ENCODE peak calls at places on chromosomes 16 and 17, in seven cellular contexts. M is GM12891, A is K562, V is sigmoid colon, S is prostate gland, D is GM12892, C is esophagus muscularis mucosa. F is an unnamed sample.

GRCh38 chr17:17466511-17466910 is 10.3 kb upstream of the MED9 start:
- DNase-seq in M (no peak), A (no peak), V (no peak), S (no peak), D (no peak), C (no peak), F (no peak)

GRCh38 chr16:48318630-48319029 is 66.6 kb downstream of the SIAH1 start:
- DNase-seq in M (no peak), A (no peak), V (no peak), S (no peak), D (no peak), C (no peak), F (peak; percentile 78)

GRCh38 chr17:5365831-5366230 is 53.6 kb downstream of the NUP88 start:
- DNase-seq in M (no peak), A (no peak), V (no peak), S (no peak), D (no peak), C (no peak), F (no peak)

GRCh38 chr17:78583091-78583490 is 5.9 kb upstream of the DNAH17 start:
- DNase-seq in M (no peak), A (peak; percentile 46), V (no peak), S (no peak), D (no peak), C (no peak), F (peak; percentile 75)

GRCh38 chr16:53446090-53446489 is 11.8 kb downstream of the RBL2 start:
- DNase-seq in M (no peak), A (no peak), V (no peak), S (no peak), D (no peak), C (no peak), F (no peak)

GRCh38 chr16:56679813-56680212 is 2.5 kb upstream of the MT1X start:
- DNase-seq in M (no peak), A (no peak), V (no peak), S (no peak), D (no peak), C (no peak), F (no peak)

GRCh38 chr17:78808106-78808635 is 26.1 kb upstream of the CYTH1 start:
- DNase-seq in M (no peak), A (no peak), V (no peak), S (no peak), D (no peak), C (no peak), F (no peak)

GRCh38 chr17:71649986-71650385 is 470.8 kb upstream of the SOX9 start:
- DNase-seq in M (no peak), A (no peak), V (no peak), S (no peak), D (no peak), C (no peak), F (no peak)

GRCh38 chr17:10737786-10738185 is 8.0 kb upstream of the TMEM220 start:
- DNase-seq in M (no peak), A (no peak), V (no peak), S (no peak), D (no peak), C (no peak), F (no peak)

GRCh38 chr17:43645765-43646481 is 15.8 kb downstream of the MEOX1 start:
- DNase-seq in M (no peak), A (no peak), V (peak; percentile 88), S (no peak), D (no peak), C (no peak), F (peak; percentile 62)

GRCh38 chr17:3475155-3475808 is 515 bp upstream of the ASPA start:
- DNase-seq in M (no peak), A (no peak), V (no peak), S (no peak), D (no peak), C (no peak), F (no peak)

GRCh38 chr16:3716831-3717234 is 491 bp downstream of the TRAP1 start:
- DNase-seq in M (no peak), A (peak; percentile 58), V (no peak), S (no peak), D (no peak), C (no peak), F (peak; percentile 60)

GRCh38 chr17:16934836-16935235 is 37.1 kb downstream of the TNFRSF13B start:
- DNase-seq in M (no peak), A (no peak), V (peak; percentile 44), S (no peak), D (no peak), C (no peak), F (no peak)

GRCh38 chr17:12320286-12320685 is 299.6 kb downstream of the MAP2K4 start:
- DNase-seq in M (no peak), A (no peak), V (no peak), S (no peak), D (no peak), C (no peak), F (no peak)

GRCh38 chr16:10886739-10887269 is 9.8 kb downstream of the CIITA start:
- DNase-seq in M (no peak), A (peak; percentile 56), V (no peak), S (no peak), D (no peak), C (no peak), F (no peak)

GRCh38 chr17:40419559-40420331 is 2.0 kb upstream of the TOP2A start:
- DNase-seq in M (no peak), A (no peak), V (no peak), S (no peak), D (no peak), C (no peak), F (no peak)

GRCh38 chr16:23948949-23949392 is 113.2 kb downstream of the PRKCB start:
- DNase-seq in M (no peak), A (peak; percentile 44), V (no peak), S (no peak), D (no peak), C (no peak), F (no peak)

GRCh38 chr16:56558024-56558747 is 6.7 kb upstream of the MT4 start:
- DNase-seq in M (no peak), A (no peak), V (no peak), S (no peak), D (no peak), C (no peak), F (no peak)

GRCh38 chr17:19023209-19023999 is 18.8 kb upstream of the FAM83G start:
- DNase-seq in M (no peak), A (peak; percentile 53), V (no peak), S (no peak), D (no peak), C (no peak), F (no peak)

GRCh38 chr16:31201511-31202401 is 804 bp downstream of the PYCARD start:
- DNase-seq in M (peak; percentile 73), A (peak; percentile 68), V (no peak), S (no peak), D (peak; percentile 72), C (no peak), F (peak; percentile 79)
- TF ChIP-seq POLR2AphosphoS5 in M (peak; percentile 60), A (no peak), V (no peak), S (no peak), D (no peak), C (peak; percentile 15), F (peak; percentile 33)

GRCh38 chr16:70160388-70160787 is 13.2 kb upstream of the CLEC18C start:
- DNase-seq in M (no peak), A (no peak), V (no peak), S (peak; percentile 3), D (no peak), C (peak; percentile 92), F (no peak)
- TF ChIP-seq POLR2AphosphoS5 in M (no peak), A (no peak), V (no peak), S (no peak), D (no peak), C (no peak), F (no peak)

GRCh38 chr17:48202945-48203344 is 95.4 kb downstream of the SNX11 start:
- DNase-seq in M (no peak), A (no peak), V (no peak), S (no peak), D (no peak), C (no peak), F (no peak)

GRCh38 chr17:48195910-48196309 is 88.3 kb downstream of the SNX11 start:
- DNase-seq in M (no peak), A (no peak), V (no peak), S (no peak), D (no peak), C (no peak), F (no peak)

GRCh38 chr17:48194097-48194550 is 86.6 kb downstream of the SNX11 start:
- DNase-seq in M (no peak), A (no peak), V (no peak), S (no peak), D (no peak), C (no peak), F (no peak)

DNA sequence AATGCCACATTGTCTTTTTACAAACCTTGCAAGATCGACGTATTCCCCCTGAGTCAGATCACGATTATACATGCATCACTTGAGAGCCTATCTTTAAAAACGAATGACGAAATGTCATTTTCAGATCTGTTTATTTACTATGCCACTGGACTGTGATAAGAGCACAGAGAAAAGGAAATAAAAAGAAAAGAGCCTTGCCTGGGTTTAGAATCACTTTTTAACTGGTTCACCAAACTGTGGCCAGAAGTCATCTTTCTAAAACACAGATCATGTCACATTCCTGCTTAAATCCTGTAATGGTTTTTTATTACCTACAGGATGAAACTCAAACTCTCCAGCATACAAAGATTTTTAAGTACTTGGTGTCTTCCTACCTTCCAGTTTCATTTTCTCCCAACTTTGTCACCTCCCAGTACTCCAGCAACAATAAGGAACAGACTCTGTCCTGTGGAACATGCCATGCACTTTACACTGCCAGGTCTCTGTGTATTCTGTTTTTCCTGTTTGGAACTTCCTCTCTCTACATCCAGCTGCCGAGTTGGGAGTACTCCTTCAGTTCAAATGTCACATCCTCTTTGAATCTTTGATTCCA is 91.5 kb downstream of the SNX11 start:
- DNase-seq in M (no peak), A (no peak), V (no peak), S (peak; percentile 6), D (no peak), C (no peak), F (no peak)
- TF ChIP-seq POLR2AphosphoS5 in M (no peak), A (no peak), V (no peak), S (peak; percentile 64), D (no peak), C (no peak), F (no peak)

GRCh38 chr17:33210240-33210639 is 82.9 kb downstream of the ASIC2 start:
- DNase-seq in M (no peak), A (no peak), V (no peak), S (no peak), D (no peak), C (no peak), F (no peak)

GRCh38 chr17:33204701-33205100 is 88.4 kb downstream of the ASIC2 start:
- DNase-seq in M (no peak), A (no peak), V (no peak), S (no peak), D (no peak), C (no peak), F (no peak)

GRCh38 chr17:33205552-33205951 is 87.5 kb downstream of the ASIC2 start:
- DNase-seq in M (no peak), A (no peak), V (no peak), S (no peak), D (no peak), C (no peak), F (no peak)

GRCh38 chr17:33209671-33210070 is 83.4 kb downstream of the ASIC2 start:
- DNase-seq in M (no peak), A (no peak), V (no peak), S (no peak), D (no peak), C (no peak), F (no peak)

DNA sequence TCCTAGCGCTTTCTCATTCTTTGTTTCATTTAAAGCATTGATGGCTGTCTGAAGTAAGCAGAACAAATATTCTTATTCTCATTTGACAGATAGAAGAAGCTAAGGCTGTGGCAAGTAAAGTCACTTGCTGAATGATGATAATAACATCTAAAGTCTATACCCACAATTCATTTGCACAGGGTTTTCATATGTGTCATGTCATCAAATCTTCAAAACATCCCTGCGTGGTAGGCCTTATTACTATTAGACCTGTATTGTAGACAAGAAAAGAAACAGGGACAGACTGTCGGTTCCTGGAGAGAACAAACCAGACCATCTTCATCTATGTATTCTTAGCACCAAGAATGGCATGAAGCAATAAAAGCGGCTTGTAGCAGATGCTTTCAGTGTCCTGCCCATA is 85.9 kb downstream of the ASIC2 start:
- DNase-seq in M (no peak), A (no peak), V (no peak), S (no peak), D (no peak), C (no peak), F (no peak)
- TF ChIP-seq POLR2AphosphoS5 in M (no peak), A (no peak), V (no peak), S (no peak), D (no peak), C (no peak), F (no peak)